ENCODE peak calls at places on chromosomes 13 and 19, in eight cellular contexts. One of them, this sample, is unnamed.

GRCh38 chr13:110830331-110830730 is 84.5 kb downstream of the ANKRD10 start:
- DNase-seq in KBM-7: no peak
- DNase-seq in HTR-8/SVneo: no peak
- DNase-seq in cardiac muscle cell: no peak
- DNase-seq in CD4-positive, alpha-beta memory T cell: no peak
- DNase-seq in stimulated activated CD4-positive, alpha-beta T cell treated with anti-CD3 and anti-CD28 coated beads, Interleukin-2, amount 100 ng/mL, for 48 hours: no peak
- DNase-seq in psoas muscle: no peak
- DNase-seq in aorta: no peak
- DNase-seq in this sample: no peak

GRCh38 chr19:42301646-42302204 is at the start of gene PRR19:
- DNase-seq in KBM-7: peak
- DNase-seq in HTR-8/SVneo: no peak
- DNase-seq in cardiac muscle cell: no peak
- DNase-seq in CD4-positive, alpha-beta memory T cell: no peak
- DNase-seq in stimulated activated CD4-positive, alpha-beta T cell treated with anti-CD3 and anti-CD28 coated beads, Interleukin-2, amount 100 ng/mL, for 48 hours: no peak
- DNase-seq in psoas muscle: peak
- DNase-seq in aorta: no peak
- DNase-seq in this sample: peak

GRCh38 chr13:65530688-65531087 is 1699.4 kb downstream of the PCDH9 start:
- DNase-seq in KBM-7: no peak
- DNase-seq in HTR-8/SVneo: no peak
- DNase-seq in cardiac muscle cell: no peak
- DNase-seq in CD4-positive, alpha-beta memory T cell: no peak
- DNase-seq in stimulated activated CD4-positive, alpha-beta T cell treated with anti-CD3 and anti-CD28 coated beads, Interleukin-2, amount 100 ng/mL, for 48 hours: no peak
- DNase-seq in psoas muscle: no peak
- DNase-seq in aorta: no peak
- DNase-seq in this sample: no peak

GRCh38 chr19:54252845-54253244 is 4.2 kb downstream of the LILRB5 start:
- DNase-seq in KBM-7: no peak
- DNase-seq in HTR-8/SVneo: no peak
- DNase-seq in cardiac muscle cell: no peak
- DNase-seq in CD4-positive, alpha-beta memory T cell: no peak
- DNase-seq in stimulated activated CD4-positive, alpha-beta T cell treated with anti-CD3 and anti-CD28 coated beads, Interleukin-2, amount 100 ng/mL, for 48 hours: no peak
- DNase-seq in psoas muscle: no peak
- DNase-seq in aorta: no peak
- DNase-seq in this sample: no peak

GRCh38 chr13:25335856-25336255 is 34.4 kb downstream of the NUP58 start:
- DNase-seq in KBM-7: no peak
- DNase-seq in HTR-8/SVneo: no peak
- DNase-seq in cardiac muscle cell: no peak
- DNase-seq in CD4-positive, alpha-beta memory T cell: no peak
- DNase-seq in stimulated activated CD4-positive, alpha-beta T cell treated with anti-CD3 and anti-CD28 coated beads, Interleukin-2, amount 100 ng/mL, for 48 hours: no peak
- DNase-seq in psoas muscle: no peak
- DNase-seq in aorta: no peak
- DNase-seq in this sample: no peak

GRCh38 chr19:51166846-51167490 is 24.9 kb downstream of the SIGLEC7 start:
- DNase-seq in KBM-7: peak
- DNase-seq in HTR-8/SVneo: no peak
- DNase-seq in cardiac muscle cell: no peak
- DNase-seq in CD4-positive, alpha-beta memory T cell: peak
- DNase-seq in stimulated activated CD4-positive, alpha-beta T cell treated with anti-CD3 and anti-CD28 coated beads, Interleukin-2, amount 100 ng/mL, for 48 hours: no peak
- DNase-seq in psoas muscle: no peak
- DNase-seq in aorta: no peak
- DNase-seq in this sample: peak

GRCh38 chr13:24307211-24308067 is 1.9 kb upstream of the C1QTNF9 start:
- DNase-seq in KBM-7: no peak
- DNase-seq in HTR-8/SVneo: no peak
- DNase-seq in cardiac muscle cell: no peak
- DNase-seq in CD4-positive, alpha-beta memory T cell: no peak
- DNase-seq in stimulated activated CD4-positive, alpha-beta T cell treated with anti-CD3 and anti-CD28 coated beads, Interleukin-2, amount 100 ng/mL, for 48 hours: no peak
- DNase-seq in psoas muscle: no peak
- DNase-seq in aorta: no peak
- DNase-seq in this sample: no peak

GRCh38 chr19:15285896-15286591 is 46.3 kb downstream of the BRD4 start:
- DNase-seq in KBM-7: no peak
- DNase-seq in HTR-8/SVneo: no peak
- DNase-seq in cardiac muscle cell: no peak
- DNase-seq in CD4-positive, alpha-beta memory T cell: no peak
- DNase-seq in stimulated activated CD4-positive, alpha-beta T cell treated with anti-CD3 and anti-CD28 coated beads, Interleukin-2, amount 100 ng/mL, for 48 hours: no peak
- DNase-seq in psoas muscle: no peak
- DNase-seq in aorta: peak
- DNase-seq in this sample: no peak

GRCh38 chr19:50315773-50316448 is 13.3 kb downstream of the KCNC3 start:
- DNase-seq in KBM-7: no peak
- DNase-seq in HTR-8/SVneo: peak
- DNase-seq in cardiac muscle cell: peak
- DNase-seq in CD4-positive, alpha-beta memory T cell: no peak
- DNase-seq in stimulated activated CD4-positive, alpha-beta T cell treated with anti-CD3 and anti-CD28 coated beads, Interleukin-2, amount 100 ng/mL, for 48 hours: no peak
- DNase-seq in psoas muscle: peak
- DNase-seq in aorta: peak
- DNase-seq in this sample: peak

GRCh38 chr19:54121259-54121658 is 5.7 kb downstream of the PRPF31 start:
- DNase-seq in KBM-7: no peak
- DNase-seq in HTR-8/SVneo: no peak
- DNase-seq in cardiac muscle cell: no peak
- DNase-seq in CD4-positive, alpha-beta memory T cell: no peak
- DNase-seq in stimulated activated CD4-positive, alpha-beta T cell treated with anti-CD3 and anti-CD28 coated beads, Interleukin-2, amount 100 ng/mL, for 48 hours: no peak
- DNase-seq in psoas muscle: no peak
- DNase-seq in aorta: no peak
- DNase-seq in this sample: no peak